ENCODE peak calls at places on chromosome 20, in five cellular contexts. Q is psoas muscle, Y is GM23338, V is IMR-90, K is uterus. H is an unnamed sample.

GRCh38 chr20:41423026-41423425 is 56.4 kb upstream of the EMILIN3 start:
- DNase-seq in K (no peak), Q (no peak), V (peak), Y (no peak), H (peak)

GRCh38 chr20:9093203-9093962 is 24.5 kb downstream of the PLCB4 start:
- DNase-seq in Q (no peak), V (no peak), Y (no peak), K (no peak), H (no peak)

GRCh38 chr20:58109126-58109880 is 119.2 kb downstream of the ANKRD60 start:
- DNase-seq in Y (no peak), V (peak), K (no peak), Q (no peak), H (peak)

GRCh38 chr20:43987531-43987930 is 72.9 kb downstream of the TOX2 start:
- DNase-seq in Q (no peak), V (no peak), K (no peak), Y (no peak), H (no peak)

GRCh38 chr20:57663681-57664451 is 43.6 kb upstream of the ZBP1 start:
- DNase-seq in V (no peak), Q (no peak), K (peak), Y (no peak), H (no peak)

GRCh38 chr20:25178563-25179438 is 16.7 kb upstream of the ENTPD6 start:
- DNase-seq in Y (peak), K (peak), V (peak), Q (peak), H (peak)

GRCh38 chr20:14764511-14765369 is 427.3 kb upstream of the FLRT3 start:
- DNase-seq in V (no peak), K (no peak), Q (no peak), Y (no peak), H (no peak)

GRCh38 chr20:24097051-24097450 is 108.5 kb upstream of the GGTLC1 start:
- DNase-seq in V (no peak), Q (no peak), Y (no peak), K (no peak), H (no peak)

DNA sequence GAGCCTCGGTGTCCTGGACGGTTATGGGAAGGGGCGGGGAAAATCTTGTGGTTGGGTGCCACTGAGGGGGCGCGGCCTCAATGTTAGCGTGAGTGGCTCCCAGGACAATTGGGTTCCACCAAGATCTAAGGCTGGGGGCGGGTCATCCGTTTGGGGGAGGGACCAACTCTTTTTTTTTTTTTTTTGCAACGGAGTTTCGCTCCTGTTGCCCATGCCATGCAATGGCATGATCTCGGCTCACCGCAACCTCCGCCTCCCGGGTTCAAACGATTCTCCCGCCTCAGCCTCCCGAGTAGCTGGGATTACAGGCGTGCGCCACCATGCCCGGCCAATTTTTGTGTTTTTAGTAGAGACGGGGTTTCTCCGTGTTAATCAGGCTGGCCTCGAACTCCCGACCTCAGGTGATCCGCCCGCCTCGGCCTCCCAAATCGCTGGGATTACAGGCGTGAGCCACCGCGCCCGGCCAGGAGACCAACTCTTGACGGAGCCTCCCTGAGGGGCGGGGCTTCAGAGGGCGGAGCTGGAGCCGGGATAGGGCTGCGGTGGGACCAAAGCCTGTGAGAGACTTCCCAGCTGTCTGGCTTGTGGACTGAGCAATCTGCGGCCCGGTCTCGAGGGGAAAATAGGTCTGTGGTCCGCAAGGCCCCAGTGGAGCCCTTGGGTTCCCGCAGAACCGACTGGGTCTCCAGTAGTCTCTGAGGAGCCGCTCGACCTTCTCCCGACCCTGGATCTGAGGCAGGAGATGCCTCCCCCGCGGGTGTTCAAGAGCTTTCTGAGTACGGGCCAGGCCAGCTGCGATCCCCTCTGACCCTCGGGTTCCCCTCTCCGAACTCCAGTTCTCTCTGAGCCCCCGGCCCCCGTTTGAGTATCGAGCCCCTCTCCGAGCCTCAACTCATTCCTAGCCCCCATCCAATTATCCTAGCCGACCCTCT is 1.1 kb downstream of the SPAG4 start:
- DNase-seq in V (peak), Q (peak), Y (peak), K (peak), H (peak)
- H3K4me3 ChIP-seq in V (peak), Q (peak), Y (peak), K (peak), H (peak)

GRCh38 chr20:53205046-53205445 is 232.9 kb downstream of the TSHZ2 start:
- DNase-seq in Q (no peak), Y (no peak), K (no peak), V (no peak), H (no peak)

GRCh38 chr20:53195882-53196610 is 223.9 kb downstream of the TSHZ2 start:
- DNase-seq in Q (no peak), Y (no peak), V (no peak), K (no peak), H (no peak)

GRCh38 chr20:53202781-53203180 is 230.6 kb downstream of the TSHZ2 start:
- DNase-seq in V (no peak), Y (no peak), K (no peak), Q (no peak), H (no peak)

DNA sequence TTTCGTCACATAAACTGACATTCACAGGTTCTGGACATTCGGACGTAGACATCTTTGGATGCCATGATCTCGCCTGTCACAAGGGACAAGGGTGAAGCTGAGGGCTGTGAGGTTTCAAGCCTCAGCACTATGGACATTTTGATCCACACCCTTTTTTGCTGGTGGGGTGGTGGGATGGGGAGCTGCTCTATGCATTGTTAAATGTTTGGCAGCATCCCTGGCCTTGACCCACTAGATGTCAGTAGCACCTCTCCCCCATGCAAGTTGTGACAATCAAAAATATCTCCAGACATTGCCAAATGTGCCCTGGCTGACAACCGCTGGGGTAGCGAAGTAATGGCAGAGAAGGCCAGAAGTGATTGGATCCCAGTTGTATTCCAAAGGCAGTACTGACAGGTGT is 229.4 kb downstream of the TSHZ2 start:
- DNase-seq in V (no peak), K (no peak), Y (no peak), Q (no peak), H (no peak)
- TF ChIP-seq CTCF in V (no peak), K (no peak), Y (peak), Q (no peak), H (no peak)

DNA sequence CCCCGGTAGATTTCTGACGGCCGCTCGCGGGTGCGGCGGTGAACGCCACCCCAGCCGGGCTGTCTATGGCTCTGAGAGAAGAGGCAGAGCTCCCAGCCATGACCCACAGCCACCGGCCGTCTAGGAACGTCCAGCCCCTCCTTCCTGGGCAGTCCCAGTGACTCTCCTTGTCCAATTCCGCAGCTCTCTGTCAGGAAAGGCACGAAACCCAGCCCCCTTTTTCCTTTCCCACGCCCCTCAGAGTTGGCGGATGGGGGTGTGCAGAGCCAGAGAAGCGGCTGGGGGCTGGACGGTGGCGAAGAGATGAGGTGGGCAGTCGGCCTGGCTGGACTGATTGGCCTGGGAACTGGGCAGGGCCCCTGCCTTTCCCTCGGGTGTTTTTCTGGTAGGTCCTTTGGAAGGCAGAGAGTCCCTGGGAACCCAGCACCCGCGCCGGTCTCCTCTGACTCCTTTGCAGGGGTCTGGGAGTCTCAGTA is 1.5 kb downstream of the EBF4 start:
- DNase-seq in V (no peak), Q (no peak), Y (peak), K (no peak), H (no peak)
- H3K4me3 ChIP-seq in V (no peak), Q (peak), Y (peak), K (peak), H (no peak)

DNA sequence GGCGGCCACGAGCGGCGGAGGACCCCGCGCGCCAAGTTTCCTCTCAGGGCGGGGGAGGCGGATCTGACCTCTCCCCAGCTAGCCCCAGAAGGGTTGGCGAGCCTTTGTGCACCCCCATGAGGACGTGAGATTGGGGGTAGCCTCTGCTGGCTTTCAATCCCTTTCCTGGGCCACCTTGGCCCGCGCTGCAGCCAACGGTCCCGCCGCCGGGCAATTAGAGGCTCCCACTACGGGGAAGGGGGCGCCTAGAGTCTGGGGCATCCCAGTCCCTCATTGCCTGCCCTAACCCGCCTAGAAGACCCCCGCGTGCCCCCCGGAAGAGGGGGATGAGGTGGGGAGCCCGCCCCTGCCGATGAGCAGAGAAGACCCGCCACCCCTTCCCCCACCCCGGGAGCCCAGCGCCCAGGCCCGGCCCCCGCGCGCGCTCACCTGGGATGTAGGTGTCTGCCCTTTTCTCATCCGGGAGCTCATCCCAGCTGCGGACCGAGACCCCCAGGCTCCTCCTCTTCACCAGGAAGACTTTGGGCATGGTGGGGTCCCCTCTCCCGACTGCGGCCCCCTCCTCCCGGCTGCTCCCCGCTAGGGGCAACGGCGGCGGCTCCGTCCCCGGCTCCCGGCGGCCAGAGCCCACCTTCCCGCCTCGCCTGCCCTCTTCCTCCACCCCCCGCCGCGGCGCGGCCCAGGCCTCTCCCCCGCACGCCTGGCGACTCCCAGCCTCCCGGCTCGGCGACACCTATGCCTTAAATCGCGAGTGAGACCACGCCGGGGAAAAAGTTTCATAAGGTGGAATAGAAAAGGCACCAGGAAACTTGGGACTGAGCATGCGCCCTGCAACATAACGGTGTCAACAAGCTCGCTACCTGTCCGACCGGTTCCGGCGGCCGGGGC is at the start of gene OVOL2:
- DNase-seq in Q (peak), Y (peak), V (no peak), K (no peak), H (no peak)
- TF ChIP-seq CTCF in Q (no peak), Y (no peak), V (no peak), K (no peak), H (no peak)

DNA sequence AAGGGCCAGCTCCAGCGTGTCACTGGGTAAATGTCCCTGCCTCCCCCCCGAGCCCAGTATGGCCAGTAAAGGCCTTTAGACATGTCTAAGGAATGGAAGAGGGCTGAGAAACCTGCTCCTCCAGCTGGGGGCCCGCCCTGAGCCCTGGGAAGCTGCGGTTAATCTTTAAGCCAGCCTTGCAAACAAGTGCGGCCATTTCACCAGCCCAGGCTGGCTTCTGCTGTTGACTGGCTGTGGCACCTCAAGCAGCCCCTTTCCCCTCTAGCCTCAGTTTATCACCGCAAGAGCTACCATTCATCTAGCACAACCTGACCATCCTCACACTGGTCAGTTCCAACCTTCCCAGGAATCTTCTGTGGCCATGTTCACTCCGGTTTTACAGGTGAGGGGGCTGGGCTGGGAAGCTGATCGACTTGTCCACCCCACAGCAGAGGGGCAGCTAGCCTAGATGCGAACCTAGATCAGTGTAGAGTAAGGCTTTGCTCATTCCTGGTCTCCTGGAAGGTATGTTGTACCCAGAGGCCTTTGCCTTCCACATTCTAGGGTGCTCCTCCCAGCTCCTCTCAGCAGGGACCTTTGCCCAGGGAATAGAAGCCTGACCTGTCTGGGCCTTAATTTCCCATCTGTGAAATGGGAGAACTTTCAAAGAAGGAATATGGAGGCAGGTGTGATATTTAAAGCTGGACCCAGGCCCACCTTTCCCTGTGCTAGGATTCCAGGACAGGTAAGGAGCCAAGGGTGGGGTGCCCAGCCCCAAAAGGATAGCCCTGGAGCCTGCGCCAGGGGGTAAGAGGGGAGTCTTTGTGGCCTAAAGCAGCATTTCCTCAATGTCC is 1.2 kb upstream of the SRC start:
- DNase-seq in Q (no peak), K (no peak), V (no peak), Y (no peak), H (no peak)
- H3K4me3 ChIP-seq in Q (no peak), K (no peak), V (no peak), Y (peak), H (no peak)

GRCh38 chr20:35741892-35742740 is at the start of gene RBM39:
- DNase-seq in V (peak), K (peak), Q (peak), Y (peak), H (peak)
- TF ChIP-seq CTCF in V (peak), K (peak), Q (peak), Y (no peak), H (peak)

H was measured in fibroblast of the aortic adventitia.